ENCODE peak calls at places on chromosome 4, in six cellular contexts. One of them, this sample, is unnamed.

GRCh38 chr4:135598151-135598550 is 1396.6 kb upstream of the PABPC4L start:
- DNase-seq in astrocyte: peak
- DNase-seq in IMR-90: no peak
- DNase-seq in K562: no peak
- DNase-seq in mammary epithelial cell: no peak
- DNase-seq in fibroblast of lung: peak
- DNase-seq in this sample: no peak

GRCh38 chr4:40299704-40300336 is 35.3 kb upstream of the CHRNA9 start:
- DNase-seq in astrocyte: no peak
- DNase-seq in mammary epithelial cell: peak
- DNase-seq in K562: no peak
- DNase-seq in fibroblast of lung: no peak
- DNase-seq in IMR-90: no peak
- DNase-seq in this sample: no peak

GRCh38 chr4:142326181-142326580 is 519.9 kb downstream of the INPP4B start:
- DNase-seq in astrocyte: no peak
- DNase-seq in K562: no peak
- DNase-seq in IMR-90: no peak
- DNase-seq in fibroblast of lung: no peak
- DNase-seq in mammary epithelial cell: no peak
- DNase-seq in this sample: no peak

GRCh38 chr4:154622598-154622997 is 10.1 kb upstream of the FGG start:
- DNase-seq in K562: peak
- DNase-seq in fibroblast of lung: peak
- DNase-seq in astrocyte: peak
- DNase-seq in mammary epithelial cell: peak
- DNase-seq in IMR-90: peak
- DNase-seq in this sample: no peak

GRCh38 chr4:2082118-2082517 is 23.0 kb downstream of the NAT8L start:
- DNase-seq in astrocyte: no peak
- DNase-seq in mammary epithelial cell: no peak
- DNase-seq in K562: no peak
- DNase-seq in fibroblast of lung: no peak
- DNase-seq in IMR-90: no peak
- DNase-seq in this sample: no peak

GRCh38 chr4:159398236-159398638 is 295.4 kb downstream of the RAPGEF2 start:
- DNase-seq in mammary epithelial cell: no peak
- DNase-seq in fibroblast of lung: peak
- DNase-seq in astrocyte: peak
- DNase-seq in K562: no peak
- DNase-seq in IMR-90: peak
- DNase-seq in this sample: no peak

GRCh38 chr4:159551268-159551667 is 448.4 kb downstream of the RAPGEF2 start:
- DNase-seq in IMR-90: no peak
- DNase-seq in K562: no peak
- DNase-seq in astrocyte: peak
- DNase-seq in fibroblast of lung: no peak
- DNase-seq in mammary epithelial cell: peak
- DNase-seq in this sample: no peak

GRCh38 chr4:121360496-121360895 is 20.3 kb downstream of the QRFPR start:
- DNase-seq in fibroblast of lung: peak
- DNase-seq in K562: no peak
- DNase-seq in mammary epithelial cell: no peak
- DNase-seq in astrocyte: no peak
- DNase-seq in IMR-90: peak
- DNase-seq in this sample: no peak

GRCh38 chr4:5747746-5748365 is 36.9 kb downstream of the EVC start:
- DNase-seq in fibroblast of lung: peak
- DNase-seq in astrocyte: peak
- DNase-seq in IMR-90: peak
- DNase-seq in mammary epithelial cell: peak
- DNase-seq in K562: no peak
- DNase-seq in this sample: no peak

GRCh38 chr4:147860960-147861359 is 129.1 kb downstream of the ARHGAP10 start:
- DNase-seq in IMR-90: no peak
- DNase-seq in astrocyte: no peak
- DNase-seq in mammary epithelial cell: no peak
- DNase-seq in fibroblast of lung: no peak
- DNase-seq in K562: no peak
- DNase-seq in this sample: no peak

GRCh38 chr4:25863906-25864418 is 1.2 kb upstream of the SEL1L3 start:
- DNase-seq in astrocyte: no peak
- DNase-seq in mammary epithelial cell: no peak
- DNase-seq in K562: no peak
- DNase-seq in IMR-90: no peak
- DNase-seq in fibroblast of lung: no peak
- DNase-seq in this sample: no peak

GRCh38 chr4:2849267-2850140 is 5.9 kb downstream of the ADD1 start:
- DNase-seq in mammary epithelial cell: no peak
- DNase-seq in fibroblast of lung: no peak
- DNase-seq in IMR-90: no peak
- DNase-seq in astrocyte: no peak
- DNase-seq in K562: no peak
- DNase-seq in this sample: no peak

GRCh38 chr4:177441061-177441802 is 1.0 kb downstream of the AGA start:
- DNase-seq in IMR-90: peak
- DNase-seq in astrocyte: peak
- DNase-seq in fibroblast of lung: peak
- DNase-seq in mammary epithelial cell: peak
- DNase-seq in K562: peak
- DNase-seq in this sample: no peak

GRCh38 chr4:152094851-152095700 is 334.3 kb upstream of the GATB start:
- DNase-seq in fibroblast of lung: peak
- DNase-seq in astrocyte: peak
- DNase-seq in mammary epithelial cell: no peak
- DNase-seq in K562: no peak
- DNase-seq in IMR-90: peak
- DNase-seq in this sample: no peak

GRCh38 chr4:176638992-176639391 is 153.7 kb downstream of the VEGFC start:
- DNase-seq in astrocyte: no peak
- DNase-seq in fibroblast of lung: no peak
- DNase-seq in K562: no peak
- DNase-seq in IMR-90: peak
- DNase-seq in mammary epithelial cell: peak
- DNase-seq in this sample: no peak

GRCh38 chr4:61630548-61630947 is 430.4 kb downstream of the ADGRL3 start:
- DNase-seq in IMR-90: peak
- DNase-seq in mammary epithelial cell: no peak
- DNase-seq in fibroblast of lung: peak
- DNase-seq in astrocyte: no peak
- DNase-seq in K562: no peak
- DNase-seq in this sample: no peak

GRCh38 chr4:73721419-73721818 is 18.9 kb upstream of the CXCL8 start:
- DNase-seq in mammary epithelial cell: peak
- DNase-seq in K562: no peak
- DNase-seq in fibroblast of lung: peak
- DNase-seq in IMR-90: peak
- DNase-seq in astrocyte: peak
- DNase-seq in this sample: no peak

GRCh38 chr4:176230827-176231226 is 35.4 kb upstream of the SPATA4 start:
- DNase-seq in K562: no peak
- DNase-seq in IMR-90: no peak
- DNase-seq in astrocyte: no peak
- DNase-seq in mammary epithelial cell: no peak
- DNase-seq in fibroblast of lung: no peak
- DNase-seq in this sample: no peak

GRCh38 chr4:20711335-20711734 is 11.1 kb downstream of the PACRGL start:
- DNase-seq in astrocyte: no peak
- DNase-seq in fibroblast of lung: no peak
- DNase-seq in K562: no peak
- DNase-seq in mammary epithelial cell: no peak
- DNase-seq in IMR-90: no peak
- DNase-seq in this sample: no peak

GRCh38 chr4:6761540-6762243 is 20.8 kb upstream of the KIAA0232 start:
- DNase-seq in astrocyte: no peak
- DNase-seq in fibroblast of lung: no peak
- DNase-seq in mammary epithelial cell: no peak
- DNase-seq in IMR-90: no peak
- DNase-seq in K562: no peak
- DNase-seq in this sample: no peak

GRCh38 chr4:158090323-158090722 is 82.5 kb downstream of the GASK1B start:
- DNase-seq in IMR-90: peak
- DNase-seq in astrocyte: peak
- DNase-seq in K562: no peak
- DNase-seq in mammary epithelial cell: no peak
- DNase-seq in fibroblast of lung: peak
- DNase-seq in this sample: no peak
- H3K4me3 ChIP-seq in IMR-90: peak
- H3K4me3 ChIP-seq in astrocyte: no peak
- H3K4me3 ChIP-seq in K562: no peak
- H3K4me3 ChIP-seq in mammary epithelial cell: no peak
- H3K4me3 ChIP-seq in fibroblast of lung: no peak
- H3K4me3 ChIP-seq in this sample: no peak

DNA sequence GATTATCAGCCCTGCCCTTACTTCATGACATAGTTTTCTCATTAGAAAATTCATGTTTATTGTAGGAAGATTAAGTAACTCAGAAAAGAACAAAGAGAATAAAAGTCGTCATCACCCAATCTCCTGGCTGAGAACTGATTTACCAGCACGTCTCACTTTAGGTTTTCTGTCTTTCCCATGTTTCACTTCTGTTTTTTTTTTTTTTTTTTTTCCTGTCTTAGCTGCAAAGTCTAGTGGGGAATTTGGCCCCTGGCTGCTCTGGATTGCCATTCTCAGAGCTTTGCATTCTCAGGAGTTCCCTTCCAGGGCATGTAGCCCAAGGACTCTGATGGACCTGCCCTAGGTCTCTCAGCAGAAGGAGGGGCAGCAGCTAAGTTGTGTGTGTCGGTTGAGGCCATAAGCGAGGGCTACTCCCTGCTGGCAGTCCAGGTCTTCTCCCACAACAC is 57.8 kb downstream of the TMEM131L start:
- DNase-seq in fibroblast of lung: no peak
- DNase-seq in astrocyte: peak
- DNase-seq in K562: no peak
- DNase-seq in IMR-90: peak
- DNase-seq in mammary epithelial cell: peak
- DNase-seq in this sample: no peak
- H3K4me2 ChIP-seq in fibroblast of lung: no peak
- H3K4me2 ChIP-seq in astrocyte: no peak
- H3K4me2 ChIP-seq in K562: no peak
- H3K4me2 ChIP-seq in IMR-90: peak
- H3K4me2 ChIP-seq in mammary epithelial cell: no peak
- H3K4me2 ChIP-seq in this sample: no peak

GRCh38 chr4:37687666-37688065 is 1.5 kb upstream of the RELL1 start:
- DNase-seq in IMR-90: no peak
- DNase-seq in fibroblast of lung: no peak
- DNase-seq in mammary epithelial cell: no peak
- DNase-seq in K562: no peak
- DNase-seq in astrocyte: no peak
- DNase-seq in this sample: no peak

GRCh38 chr4:37685726-37686372 is 327 bp downstream of the RELL1 start:
- DNase-seq in K562: peak
- DNase-seq in IMR-90: peak
- DNase-seq in mammary epithelial cell: no peak
- DNase-seq in fibroblast of lung: peak
- DNase-seq in astrocyte: no peak
- DNase-seq in this sample: no peak

GRCh38 chr4:37685211-37685725 is 908 bp downstream of the RELL1 start:
- DNase-seq in fibroblast of lung: peak
- DNase-seq in mammary epithelial cell: peak
- DNase-seq in IMR-90: peak
- DNase-seq in astrocyte: peak
- DNase-seq in K562: peak
- DNase-seq in this sample: no peak

GRCh38 chr4:37686373-37687174 is at the start of gene RELL1:
- DNase-seq in K562: peak
- DNase-seq in mammary epithelial cell: peak
- DNase-seq in astrocyte: peak
- DNase-seq in fibroblast of lung: peak
- DNase-seq in IMR-90: peak
- DNase-seq in this sample: peak

GRCh38 chr4:37687175-37687525 is 974 bp upstream of the RELL1 start:
- DNase-seq in K562: peak
- DNase-seq in IMR-90: no peak
- DNase-seq in mammary epithelial cell: no peak
- DNase-seq in astrocyte: no peak
- DNase-seq in fibroblast of lung: no peak
- DNase-seq in this sample: no peak
- H3K9ac ChIP-seq in K562: peak
- H3K9ac ChIP-seq in IMR-90: peak
- H3K9ac ChIP-seq in mammary epithelial cell: peak
- H3K9ac ChIP-seq in astrocyte: peak
- H3K9ac ChIP-seq in fibroblast of lung: no peak
- H3K9ac ChIP-seq in this sample: peak

DNA sequence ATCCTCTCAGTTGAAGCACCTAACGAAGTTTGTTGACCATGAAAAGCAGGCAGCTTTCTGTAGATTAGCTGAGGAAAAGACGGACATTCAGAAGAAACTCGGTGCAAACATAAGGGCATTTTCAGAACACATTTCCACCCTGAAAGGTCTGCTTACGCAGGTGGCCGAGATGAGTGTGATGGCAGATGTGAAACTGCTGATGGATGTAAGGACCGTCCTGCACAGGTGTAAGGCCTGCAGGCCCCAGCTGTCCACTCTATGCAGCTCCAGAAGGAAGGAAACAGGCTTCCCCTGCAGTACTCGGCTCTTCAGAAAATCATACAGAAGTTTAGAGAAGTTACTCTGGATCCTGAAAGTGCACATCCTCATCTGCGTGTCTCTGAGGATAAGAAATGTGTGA is 20.8 kb upstream of the TRIM60 start:
- DNase-seq in fibroblast of lung: no peak
- DNase-seq in astrocyte: no peak
- DNase-seq in K562: no peak
- DNase-seq in mammary epithelial cell: no peak
- DNase-seq in IMR-90: no peak
- DNase-seq in this sample: no peak
- H3K4me3 ChIP-seq in fibroblast of lung: no peak
- H3K4me3 ChIP-seq in astrocyte: no peak
- H3K4me3 ChIP-seq in K562: no peak
- H3K4me3 ChIP-seq in mammary epithelial cell: no peak
- H3K4me3 ChIP-seq in IMR-90: no peak
- H3K4me3 ChIP-seq in this sample: no peak

DNA sequence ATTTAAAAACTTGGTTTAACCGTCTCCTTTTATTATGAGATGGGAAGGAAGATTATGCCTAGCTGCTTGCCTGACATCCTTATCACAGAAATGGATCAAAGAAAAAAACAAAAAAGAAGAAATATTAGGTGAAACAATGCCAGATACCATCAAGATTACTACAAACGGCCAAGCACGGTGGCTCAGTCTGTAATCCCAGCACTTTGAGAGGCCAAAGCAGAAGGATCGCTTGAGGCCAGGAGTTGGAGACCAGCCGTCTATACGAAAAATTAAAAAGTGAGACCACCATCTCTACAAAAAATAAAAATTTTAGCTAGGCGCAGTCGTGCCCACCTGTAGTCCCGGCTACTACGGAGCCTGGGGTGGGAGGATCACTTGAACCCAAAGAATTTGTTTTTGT is 2.3 kb downstream of the FRYL start:
- DNase-seq in fibroblast of lung: no peak
- DNase-seq in astrocyte: no peak
- DNase-seq in K562: peak
- DNase-seq in mammary epithelial cell: no peak
- DNase-seq in IMR-90: no peak
- DNase-seq in this sample: no peak
- H3K4me2 ChIP-seq in fibroblast of lung: peak
- H3K4me2 ChIP-seq in astrocyte: peak
- H3K4me2 ChIP-seq in K562: peak
- H3K4me2 ChIP-seq in mammary epithelial cell: peak
- H3K4me2 ChIP-seq in IMR-90: peak
- H3K4me2 ChIP-seq in this sample: peak

GRCh38 chr4:113617195-113617594 is 144.3 kb downstream of the CAMK2D start:
- DNase-seq in fibroblast of lung: no peak
- DNase-seq in mammary epithelial cell: no peak
- DNase-seq in astrocyte: no peak
- DNase-seq in IMR-90: no peak
- DNase-seq in K562: no peak
- DNase-seq in this sample: no peak
- H3K9ac ChIP-seq in fibroblast of lung: no peak
- H3K9ac ChIP-seq in mammary epithelial cell: no peak
- H3K9ac ChIP-seq in astrocyte: no peak
- H3K9ac ChIP-seq in IMR-90: no peak
- H3K9ac ChIP-seq in K562: no peak
- H3K9ac ChIP-seq in this sample: no peak